ENCODE peak calls at places on chromosomes 3 and 15, in five cellular contexts. One of them, this sample, is unnamed.

GRCh38 chr3:127373701-127374625 is 86.1 kb upstream of the PRR20G start:
- DNase-seq in H4: no peak
- DNase-seq in left lung: no peak
- DNase-seq in Right ventricle myocardium superior: no peak
- DNase-seq in amniotic stem cell: no peak
- DNase-seq in this sample: no peak

GRCh38 chr3:110521019-110521418 is 550.6 kb upstream of the NECTIN3 start:
- DNase-seq in H4: peak; percentile 75
- DNase-seq in left lung: no peak
- DNase-seq in Right ventricle myocardium superior: no peak
- DNase-seq in amniotic stem cell: peak; percentile 63
- DNase-seq in this sample: no peak

GRCh38 chr3:179398574-179399249 is 51.2 kb downstream of the MFN1 start:
- DNase-seq in H4: no peak
- DNase-seq in left lung: no peak
- DNase-seq in Right ventricle myocardium superior: no peak
- DNase-seq in amniotic stem cell: no peak
- DNase-seq in this sample: no peak

GRCh38 chr3:105907790-105908189 is 39.0 kb upstream of the CBLB start:
- DNase-seq in H4: no peak
- DNase-seq in left lung: no peak
- DNase-seq in Right ventricle myocardium superior: no peak
- DNase-seq in amniotic stem cell: no peak
- DNase-seq in this sample: no peak

GRCh38 chr3:31498824-31499223 is 33.9 kb upstream of the STT3B start:
- DNase-seq in H4: no peak
- DNase-seq in left lung: no peak
- DNase-seq in Right ventricle myocardium superior: no peak
- DNase-seq in amniotic stem cell: no peak
- DNase-seq in this sample: no peak

GRCh38 chr3:44833394-44833793 is 28.3 kb upstream of the TMEM42 start:
- DNase-seq in H4: no peak
- DNase-seq in left lung: no peak
- DNase-seq in Right ventricle myocardium superior: no peak
- DNase-seq in amniotic stem cell: no peak
- DNase-seq in this sample: no peak

GRCh38 chr15:82904574-82904973 is 47.9 kb downstream of the HOMER2 start:
- DNase-seq in H4: no peak
- DNase-seq in left lung: no peak
- DNase-seq in Right ventricle myocardium superior: no peak
- DNase-seq in amniotic stem cell: no peak
- DNase-seq in this sample: no peak

GRCh38 chr3:129967761-129968160 is 6.8 kb upstream of the TRH start:
- DNase-seq in H4: no peak
- DNase-seq in left lung: no peak
- DNase-seq in Right ventricle myocardium superior: no peak
- DNase-seq in amniotic stem cell: no peak
- DNase-seq in this sample: no peak

GRCh38 chr15:62244762-62245161 is 79.7 kb upstream of the C2CD4B start:
- DNase-seq in H4: no peak
- DNase-seq in left lung: no peak
- DNase-seq in Right ventricle myocardium superior: no peak
- DNase-seq in amniotic stem cell: no peak
- DNase-seq in this sample: no peak

GRCh38 chr3:96915465-96915864 is 101.1 kb downstream of the EPHA6 start:
- DNase-seq in H4: no peak
- DNase-seq in left lung: no peak
- DNase-seq in Right ventricle myocardium superior: no peak
- DNase-seq in amniotic stem cell: no peak
- DNase-seq in this sample: no peak

GRCh38 chr3:28986922-28987321 is 293.9 kb upstream of the RBMS3 start:
- DNase-seq in H4: no peak
- DNase-seq in left lung: no peak
- DNase-seq in Right ventricle myocardium superior: no peak
- DNase-seq in amniotic stem cell: no peak
- DNase-seq in this sample: no peak

GRCh38 chr3:149809694-149810093 is 3.3 kb upstream of the RNF13 start:
- DNase-seq in H4: no peak
- DNase-seq in left lung: no peak
- DNase-seq in Right ventricle myocardium superior: no peak
- DNase-seq in amniotic stem cell: no peak
- DNase-seq in this sample: no peak

GRCh38 chr3:30659270-30660127 is 53.1 kb downstream of the TGFBR2 start:
- DNase-seq in H4: peak; percentile 70
- DNase-seq in left lung: no peak
- DNase-seq in Right ventricle myocardium superior: no peak
- DNase-seq in amniotic stem cell: peak; percentile 85
- DNase-seq in this sample: peak; percentile 74

GRCh38 chr3:189392969-189393368 is 221.2 kb downstream of the TPRG1 start:
- DNase-seq in H4: peak; percentile 48
- DNase-seq in left lung: peak; percentile 17
- DNase-seq in Right ventricle myocardium superior: no peak
- DNase-seq in amniotic stem cell: no peak
- DNase-seq in this sample: peak; percentile 23